ENCODE peak calls at places on chromosome 4, in four cellular contexts. B, C, K and R are unnamed samples.
A peak's percentile ranks its signal among the peaks of the same experiment; 100 is the strongest.

GRCh38 chr4:72567821-72568620 is 1.0 kb downstream of the ADAMTS3 start:
- DNase-seq in B (peak; percentile 79), K (peak; percentile 89), C (peak; percentile 83), R (peak; percentile 93)

GRCh38 chr4:16270654-16271328 is 44.5 kb upstream of the TAPT1 start:
- DNase-seq in B (peak; percentile 22), C (no peak), K (no peak), R (no peak)

GRCh38 chr4:23631255-23631950 is 258.4 kb downstream of the PPARGC1A start:
- DNase-seq in K (no peak), B (no peak), C (no peak), R (no peak)

GRCh38 chr4:2699534-2699933 is 56.6 kb downstream of the TNIP2 start:
- DNase-seq in C (no peak), K (no peak), B (no peak), R (no peak)

GRCh38 chr4:140242357-140243284 is 88.6 kb upstream of the MAML3 start:
- DNase-seq in B (no peak), K (peak; percentile 51), C (no peak), R (no peak)

GRCh38 chr4:16626945-16627344 is 271.5 kb downstream of the LDB2 start:
- DNase-seq in B (no peak), K (peak; percentile 96), C (peak; percentile 27), R (peak; percentile 96)

GRCh38 chr4:103137446-103137827 is 37.8 kb upstream of the BDH2 start:
- DNase-seq in B (no peak), K (peak; percentile 16), C (no peak), R (peak; percentile 61)

GRCh38 chr4:18568600-18568999 is 547.0 kb upstream of the LCORL start:
- DNase-seq in C (no peak), K (no peak), B (no peak), R (no peak)

GRCh38 chr4:142547974-142548373 is 298.1 kb downstream of the INPP4B start:
- DNase-seq in K (peak; percentile 18), B (no peak), C (no peak), R (peak; percentile 87)

GRCh38 chr4:89509708-89510269 is 202.2 kb upstream of the GPRIN3 start:
- DNase-seq in C (no peak), B (no peak), K (peak; percentile 90), R (peak; percentile 98)

GRCh38 chr4:48645225-48645794 is 134.8 kb downstream of the FRYL start:
- DNase-seq in C (no peak), B (no peak), K (no peak), R (peak; percentile 24)

GRCh38 chr4:42654606-42655005 is 2.3 kb downstream of the ATP8A1 start:
- DNase-seq in C (peak; percentile 40), B (no peak), K (peak; percentile 62), R (peak; percentile 84)

GRCh38 chr4:145293658-145294057 is 113.3 kb upstream of the OTUD4 start:
- DNase-seq in B (no peak), C (no peak), K (no peak), R (no peak)

GRCh38 chr4:170047774-170048354 is 21.7 kb upstream of the MFAP3L start:
- DNase-seq in B (peak; percentile 61), C (no peak), K (peak; percentile 84), R (peak; percentile 53)

GRCh38 chr4:86895692-86896488 is 3.7 kb upstream of the C4orf36 start:
- DNase-seq in B (peak; percentile 31), C (no peak), K (peak; percentile 84), R (peak; percentile 81)

GRCh38 chr4:174604198-174604597 is 81.9 kb upstream of the HPGD start:
- DNase-seq in B (no peak), C (no peak), K (peak; percentile 82), R (peak; percentile 27)

GRCh38 chr4:153909672-153910071 is 120.8 kb upstream of the SFRP2 start:
- DNase-seq in K (no peak), C (no peak), B (no peak), R (no peak)

GRCh38 chr4:2963185-2964076 is at the start of the genes GRK4 and NOP14:
- DNase-seq in B (peak; percentile 99), K (peak; percentile 99), C (peak; percentile 98), R (peak; percentile 98)

GRCh38 chr4:15577508-15577907 is 77.6 kb downstream of the FBXL5 start:
- DNase-seq in K (peak; percentile 13), C (no peak), B (no peak), R (peak; percentile 59)

GRCh38 chr4:38621004-38621684 is 42.9 kb upstream of the KLF3 start:
- DNase-seq in K (peak; percentile 83), B (no peak), C (no peak), R (peak; percentile 97)

GRCh38 chr4:137531121-137531520 is 1.2 kb downstream of the PCDH18 start:
- DNase-seq in K (peak; percentile 67), C (no peak), B (peak; percentile 37), R (peak; percentile 30)

GRCh38 chr4:125313497-125313896 is 1.3 kb upstream of the FAT4 start:
- DNase-seq in K (peak; percentile 96), C (peak; percentile 8), B (peak; percentile 60), R (peak; percentile 78)

GRCh38 chr4:147160908-147161513 is 215.3 kb upstream of the TTC29 start:
- DNase-seq in B (peak; percentile 49), K (peak; percentile 81), C (no peak), R (peak; percentile 54)

GRCh38 chr4:101039367-101039766 is 308.0 kb downstream of the PPP3CA start:
- DNase-seq in K (no peak), B (no peak), C (no peak), R (no peak)

GRCh38 chr4:77158487-77158861 is 1.5 kb downstream of the CCNG2 start:
- DNase-seq in K (peak; percentile 21), C (peak; percentile 13), B (no peak), R (peak; percentile 49)
- H3K4me3 ChIP-seq in K (peak overlapping the region; percentile 96), C (peak overlapping the region; percentile 74), B (peak overlapping the region; percentile 92), R (peak overlapping the region; percentile 89)

GRCh38 chr4:26594371-26594770 is 10.5 kb downstream of the TBC1D19 start:
- DNase-seq in K (no peak), B (no peak), C (no peak), R (no peak)

GRCh38 chr4:26594778-26595177 is 10.9 kb downstream of the TBC1D19 start:
- DNase-seq in K (no peak), C (no peak), B (no peak), R (peak; percentile 20)

GRCh38 chr4:26584725-26585124 is 841 bp downstream of the TBC1D19 start:
- DNase-seq in C (no peak), B (no peak), K (no peak), R (no peak)

GRCh38 chr4:26590639-26591038 is 6.8 kb downstream of the TBC1D19 start:
- DNase-seq in K (no peak), C (no peak), B (no peak), R (peak; percentile 87)

GRCh38 chr4:26589699-26590098 is 5.8 kb downstream of the TBC1D19 start:
- DNase-seq in B (no peak), C (no peak), K (no peak), R (no peak)
- H3K4me3 ChIP-seq in B (no peak overlapping the region), C (no peak overlapping the region), K (no peak overlapping the region), R (no peak overlapping the region)

GRCh38 chr4:40193578-40193977 is 3.3 kb upstream of the RHOH start:
- DNase-seq in K (no peak), B (no peak), C (no peak), R (no peak)

GRCh38 chr4:40196260-40196659 is 571 bp upstream of the RHOH start:
- DNase-seq in C (no peak), B (no peak), K (no peak), R (no peak)

GRCh38 chr4:40193018-40193571 is 3.7 kb upstream of the RHOH start:
- DNase-seq in B (no peak), C (no peak), K (no peak), R (no peak)

GRCh38 chr4:40195182-40196177 is 1.4 kb upstream of the RHOH start:
- DNase-seq in K (no peak), B (no peak), C (no peak), R (no peak)

DNA sequence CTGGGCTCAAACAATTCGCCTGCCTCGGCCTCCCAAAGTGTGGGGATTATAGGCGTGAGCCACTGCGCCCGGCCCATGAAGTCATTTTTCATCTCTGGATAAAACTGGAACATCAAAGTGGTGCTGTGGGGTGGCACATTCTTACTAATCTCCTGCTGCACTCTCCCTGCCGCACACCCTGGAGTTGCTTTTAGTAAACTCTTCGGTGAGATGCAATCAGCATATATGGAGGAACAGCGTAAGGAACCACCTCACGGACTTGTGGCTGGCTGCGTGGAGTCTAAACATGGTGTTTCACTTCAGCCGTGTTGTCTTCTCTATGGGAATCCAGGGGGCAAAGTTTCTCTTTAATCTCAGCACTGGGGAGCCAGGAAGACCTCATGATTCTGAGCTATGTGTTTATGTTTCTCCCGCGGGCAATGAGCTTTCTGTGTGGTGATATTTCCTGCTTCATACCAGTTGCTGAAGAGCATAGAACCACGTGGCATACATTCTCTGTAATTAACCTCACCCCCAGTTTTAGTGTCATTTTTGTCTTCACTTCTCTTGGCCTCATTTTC is 2.1 kb upstream of the RHOH start:
- DNase-seq in K (no peak), B (no peak), C (no peak), R (peak; percentile 52)
- H3K4me3 ChIP-seq in K (no peak overlapping the region), B (no peak overlapping the region), C (no peak overlapping the region), R (no peak overlapping the region)

GRCh38 chr4:8559524-8560264 is 20.5 kb upstream of the GPR78 start:
- DNase-seq in B (no peak), C (no peak), K (no peak), R (no peak)
- H3K4me3 ChIP-seq in B (no peak overlapping the region), C (no peak overlapping the region), K (no peak overlapping the region), R (no peak overlapping the region)

DNA sequence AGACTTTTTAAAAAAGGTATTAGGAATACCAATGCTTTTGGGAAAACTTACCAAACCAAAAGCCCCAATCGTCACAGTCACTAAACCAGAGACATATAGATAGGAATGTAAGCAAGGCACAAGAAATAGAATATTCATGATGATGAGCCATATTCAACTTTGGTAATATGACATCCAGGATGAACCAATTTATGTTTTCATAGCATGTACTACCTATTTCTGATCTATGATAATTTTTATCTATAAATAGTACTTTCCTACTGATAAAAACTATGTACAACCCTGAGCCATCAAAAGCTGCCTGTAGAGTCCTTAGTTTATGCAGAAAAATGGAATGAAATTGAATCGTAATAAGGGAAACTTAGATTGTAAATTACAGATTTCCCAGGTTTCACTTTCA is 18.9 kb downstream of the CAMK2D start:
- DNase-seq in K (no peak), B (no peak), C (no peak), R (no peak)
- H3K4me3 ChIP-seq in K (no peak overlapping the region), B (no peak overlapping the region), C (no peak overlapping the region), R (no peak overlapping the region)

DNA sequence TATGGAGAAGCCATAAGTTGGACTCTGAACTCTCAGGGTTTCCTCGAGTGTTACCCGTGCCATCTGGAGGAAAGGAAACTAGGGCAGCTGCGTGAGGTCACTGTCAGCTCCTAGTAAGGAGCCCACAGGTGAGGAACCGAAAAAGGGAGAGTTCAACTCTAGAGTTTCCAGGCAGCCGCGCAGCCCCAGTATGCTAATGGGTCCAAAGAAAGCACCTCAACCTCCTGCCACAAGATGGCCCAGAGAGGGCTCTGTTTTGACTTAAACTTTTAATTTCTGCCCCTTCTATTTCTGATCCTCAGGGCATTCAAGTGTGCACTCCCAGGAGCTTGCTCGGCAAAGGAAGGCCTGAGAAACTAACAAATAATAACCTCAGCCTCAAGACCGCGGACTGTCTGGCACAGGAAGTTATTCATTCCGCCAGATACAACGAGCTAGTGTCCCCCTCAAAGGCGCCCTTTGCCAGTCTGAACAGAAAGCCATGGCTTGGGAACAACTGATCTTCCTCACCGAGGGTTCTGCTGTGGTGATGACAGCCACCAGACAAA is 13.9 kb downstream of the SCARB2 start:
- DNase-seq in K (peak; percentile 51), C (no peak), B (peak; percentile 36), R (peak; percentile 54)
- H3K4me3 ChIP-seq in K (no peak overlapping the region), C (no peak overlapping the region), B (peak overlapping the region; percentile 7), R (no peak overlapping the region)